ENCODE peak calls at places on chromosome 7, in nine cellular contexts. B is activated T-helper 9 cell treated with anti-CD3 and anti-CD28 coated beads, Interleukin-2, amount 50 U/mL, for 16 hours; M is NCI-H1092; T is GM04503; J is H54; S is naive thymus-derived CD4-positive, alpha-beta T cell; G is left ventricle myocardium superior; K is K562; X is stimulated activated CD4-positive, alpha-beta T cell treated with anti-CD3 and anti-CD28 coated beads, TNF-alpha, amount 100 ng/mL, for 4 hours. D is an unnamed sample.
A peak's percentile ranks its signal among the peaks of the same experiment; 100 is the strongest.

GRCh38 chr7:82428186-82428961 is 15.2 kb downstream of the CACNA2D1 start:
- DNase-seq in B (no peak), M (no peak), T (no peak), J (no peak), S (no peak), G (no peak), K (no peak), X (no peak), D (no peak)

GRCh38 chr7:517848-518629 is 1.6 kb downstream of the PDGFA start:
- DNase-seq in B (no peak), M (no peak), T (no peak), J (peak; percentile 84), S (no peak), G (peak; percentile 85), K (no peak), X (no peak), D (no peak)

GRCh38 chr7:115747174-115747573 is 283.4 kb downstream of the TFEC start:
- DNase-seq in B (no peak), M (no peak), T (no peak), J (no peak), S (no peak), G (no peak), K (no peak), X (no peak), D (no peak)

GRCh38 chr7:98724591-98724990 is 107.5 kb downstream of the NPTX2 start:
- DNase-seq in B (no peak), M (no peak), T (no peak), J (no peak), S (no peak), G (no peak), K (no peak), X (no peak), D (no peak)

GRCh38 chr7:139043823-139044812 is 8.3 kb upstream of the ZC3HAV1L start:
- DNase-seq in B (peak; percentile 67), M (no peak), T (no peak), J (no peak), S (peak; percentile 57), G (no peak), K (peak; percentile 84), X (peak; percentile 41), D (peak; percentile 65)

GRCh38 chr7:139292821-139293220 is 48.3 kb upstream of the FMC1 start:
- DNase-seq in B (no peak), M (no peak), T (no peak), J (no peak), S (no peak), G (no peak), K (no peak), X (no peak), D (no peak)

GRCh38 chr7:29564455-29565185 is 985 bp downstream of the PRR15 start:
- DNase-seq in B (no peak), M (peak; percentile 18), T (no peak), J (peak; percentile 94), S (no peak), G (peak; percentile 66), K (no peak), X (no peak), D (no peak)

GRCh38 chr7:13077466-13077865 is 390.0 kb downstream of the ARL4A start:
- DNase-seq in B (no peak), M (no peak), T (no peak), J (peak; percentile 11), S (no peak), G (no peak), K (no peak), X (no peak), D (no peak)

D was measured in NCI-H1417 treated with DMSO at 0.1 percent for 48 hours.